ENCODE peak calls at places on chromosome 5, in eight cellular contexts. U, C, D, H, F, Z, K and G are unnamed samples.

GRCh38 chr5:54062958-54063357 is 247.4 kb downstream of the ARL15 start:
- DNase-seq in U (no peak), C (no peak), D (peak; percentile 52), H (peak; percentile 74), F (no peak), Z (no peak), K (no peak), G (no peak)

GRCh38 chr5:133111299-133111698 is 59.5 kb downstream of the HSPA4 start:
- DNase-seq in U (peak; percentile 87), C (peak; percentile 89), D (peak; percentile 81), H (peak; percentile 86), F (peak; percentile 84), Z (peak; percentile 51), K (peak; percentile 80), G (peak; percentile 80)

GRCh38 chr5:36174119-36174518 is 22.2 kb downstream of the SKP2 start:
- DNase-seq in U (no peak), C (no peak), D (no peak), H (no peak), F (no peak), Z (no peak), K (no peak), G (no peak)

GRCh38 chr5:135632806-135633205 is 54.0 kb upstream of the CXCL14 start:
- DNase-seq in U (no peak), C (no peak), D (no peak), H (no peak), F (no peak), Z (no peak), K (no peak), G (no peak)

GRCh38 chr5:128574041-128574440 is 36.0 kb upstream of the FBN2 start:
- DNase-seq in U (peak; percentile 72), C (no peak), D (peak; percentile 39), H (peak; percentile 16), F (no peak), Z (no peak), K (no peak), G (no peak)

GRCh38 chr5:43215073-43215631 is 23.1 kb downstream of the NIM1K start:
- DNase-seq in U (no peak), C (no peak), D (peak; percentile 89), H (peak; percentile 74), F (no peak), Z (no peak), K (no peak), G (no peak)

GRCh38 chr5:1736889-1737711 is 62.5 kb downstream of the MRPL36 start:
- DNase-seq in U (no peak), C (no peak), D (no peak), H (no peak), F (no peak), Z (no peak), K (no peak), G (no peak)

GRCh38 chr5:84796399-84796798 is 411.7 kb upstream of the EDIL3 start:
- DNase-seq in U (no peak), C (no peak), D (no peak), H (no peak), F (no peak), Z (no peak), K (no peak), G (no peak)

GRCh38 chr5:144361406-144361805 is 190.7 kb downstream of the KCTD16 start:
- DNase-seq in U (no peak), C (no peak), D (no peak), H (no peak), F (no peak), Z (no peak), K (no peak), G (no peak)

GRCh38 chr5:175878021-175878420 is 6.6 kb downstream of the CPLX2 start:
- DNase-seq in U (no peak), C (no peak), D (no peak), H (no peak), F (no peak), Z (no peak), K (no peak), G (no peak)